ENCODE peak calls at places on chromosome 17, in six cellular contexts. O is T-helper 17 cell; Z is CD4-positive, alpha-beta T cell; I is ACHN; J is activated T-cell treated with anti-CD3 and anti-CD28 coated beads, Interleukin-2, amount 50 U/mL, for 1 hour; F is AG20443. E is an unnamed sample.

GRCh38 chr17:2954898-2955445 is 108.4 kb downstream of the OR1D5 start:
- DNase-seq in F (peak), Z (no peak), J (no peak), I (peak), O (no peak), E (no peak)

GRCh38 chr17:44677136-44677535 is 12.4 kb downstream of the CCDC43 start:
- DNase-seq in I (no peak), O (no peak), F (no peak), J (no peak), Z (no peak), E (no peak)

GRCh38 chr17:82528484-82529265 is 9.1 kb downstream of the FOXK2 start:
- DNase-seq in O (no peak), Z (no peak), F (peak), I (peak), J (no peak), E (no peak)

GRCh38 chr17:77409282-77410161 is 268.8 kb downstream of the SEC14L1 start:
- DNase-seq in Z (peak), F (peak), O (no peak), J (no peak), I (no peak), E (no peak)

GRCh38 chr17:1714488-1714979 is 4.4 kb upstream of the TLCD2 start:
- DNase-seq in Z (no peak), J (no peak), O (no peak), I (peak), F (peak), E (no peak)

GRCh38 chr17:55895112-55895759 is 144.4 kb downstream of the PCTP start:
- DNase-seq in Z (no peak), F (no peak), J (no peak), I (no peak), O (no peak), E (no peak)

GRCh38 chr17:50843150-50843905 is 7.9 kb downstream of the WFIKKN2 start:
- DNase-seq in Z (no peak), O (no peak), F (no peak), I (no peak), J (no peak), E (no peak)

GRCh38 chr17:16477666-16478065 is 14.3 kb downstream of the LRRC75A start:
- DNase-seq in Z (no peak), J (no peak), F (no peak), O (no peak), I (no peak), E (no peak)

GRCh38 chr17:31564883-31565297 is 173.4 kb downstream of the RAB11FIP4 start:
- DNase-seq in O (no peak), I (peak), Z (no peak), J (no peak), F (peak), E (no peak)

GRCh38 chr17:55487727-55488436 is 23.4 kb downstream of the SMIM36 start:
- DNase-seq in O (no peak), F (no peak), J (no peak), I (no peak), Z (no peak), E (no peak)

GRCh38 chr17:81097134-81097942 is 62.4 kb downstream of the BAIAP2 start:
- DNase-seq in O (peak), Z (peak), F (peak), I (peak), J (peak), E (no peak)

GRCh38 chr17:28908640-28909098 is 5.8 kb upstream of the DHRS13 start:
- DNase-seq in J (no peak), Z (no peak), O (no peak), F (peak), I (no peak), E (no peak)

GRCh38 chr17:80743181-80743771 is 198.6 kb downstream of the RPTOR start:
- DNase-seq in Z (peak), O (no peak), I (no peak), F (no peak), J (no peak), E (no peak)

GRCh38 chr17:18262641-18263040 is 2.2 kb downstream of the MIEF2 start:
- DNase-seq in F (no peak), I (no peak), J (no peak), Z (no peak), O (no peak), E (no peak)

GRCh38 chr17:48929812-48930165 is 14.9 kb downstream of the SNF8 start:
- DNase-seq in I (no peak), F (no peak), Z (no peak), J (no peak), O (no peak), E (no peak)

GRCh38 chr17:2101448-2102257 is 46.8 kb downstream of the HIC1 start:
- DNase-seq in I (peak), J (peak), Z (peak), O (no peak), F (no peak), E (peak)

GRCh38 chr17:69325518-69326301 is 1.2 kb downstream of the ABCA5 start:
- DNase-seq in Z (no peak), F (no peak), I (peak), O (no peak), J (no peak), E (no peak)

GRCh38 chr17:58679263-58680037 is 12.4 kb downstream of the TEX14 start:
- DNase-seq in I (peak), Z (no peak), F (no peak), J (no peak), O (no peak), E (no peak)

GRCh38 chr17:542943-543342 is 171.7 kb downstream of the VPS53 start:
- DNase-seq in O (no peak), F (no peak), I (no peak), Z (no peak), J (no peak), E (no peak)

GRCh38 chr17:74407384-74407783 is 24.5 kb upstream of the GPRC5C start:
- DNase-seq in Z (no peak), I (no peak), O (no peak), F (no peak), J (no peak), E (no peak)

GRCh38 chr17:17982796-17983195 is 10.1 kb downstream of the DRC3 start:
- DNase-seq in Z (no peak), J (no peak), O (no peak), I (no peak), F (no peak), E (no peak)

GRCh38 chr17:43342601-43342905 is 56.2 kb upstream of the ARL4D start:
- DNase-seq in Z (no peak), I (no peak), F (no peak), O (no peak), J (no peak), E (no peak)

GRCh38 chr17:40915721-40916256 is 21.7 kb downstream of the KRT23 start:
- DNase-seq in J (no peak), O (no peak), Z (no peak), F (peak), I (peak), E (no peak)

GRCh38 chr17:76003915-76004314 is 3.3 kb downstream of the CDK3 start:
- DNase-seq in O (no peak), F (no peak), Z (no peak), I (no peak), J (no peak), E (no peak)

GRCh38 chr17:21302711-21303425 is 18.4 kb downstream of the MAP2K3 start:
- DNase-seq in Z (no peak), J (no peak), O (no peak), I (no peak), F (peak), E (no peak)

GRCh38 chr17:7282752-7283321 is 1.3 kb downstream of the SLC2A4 start:
- DNase-seq in J (no peak), O (no peak), Z (no peak), I (no peak), F (no peak), E (no peak)

GRCh38 chr17:48228720-48229119 is 121.2 kb downstream of the SNX11 start:
- DNase-seq in I (no peak), O (no peak), Z (no peak), F (no peak), J (no peak), E (no peak)

GRCh38 chr17:71398706-71399620 is 721.9 kb upstream of the SOX9 start:
- DNase-seq in I (no peak), F (peak), J (no peak), Z (no peak), O (no peak), E (no peak)

GRCh38 chr17:37062036-37062435 is 113.3 kb downstream of the AATF start:
- DNase-seq in F (no peak), O (no peak), Z (no peak), I (no peak), J (no peak), E (no peak)

GRCh38 chr17:9932481-9932880 is 27.4 kb upstream of the RCVRN start:
- DNase-seq in O (no peak), Z (no peak), F (no peak), J (no peak), I (no peak), E (no peak)

GRCh38 chr17:59620518-59621259 is 994 bp downstream of the CLTC start:
- DNase-seq in F (peak), J (peak), I (peak), O (no peak), Z (peak), E (peak)

GRCh38 chr17:45374501-45374900 is 57.7 kb upstream of the MAP3K14 start:
- DNase-seq in J (no peak), Z (no peak), F (no peak), I (no peak), O (no peak), E (no peak)

GRCh38 chr17:67942810-67943209 is 53.5 kb downstream of the C17orf58 start:
- DNase-seq in I (peak), F (no peak), O (no peak), J (no peak), Z (no peak), E (no peak)

GRCh38 chr17:32596666-32597065 is 109.9 kb downstream of the CDK5R1 start:
- DNase-seq in F (no peak), Z (no peak), O (no peak), J (no peak), I (no peak), E (no peak)

GRCh38 chr17:70207184-70207583 is 37.9 kb downstream of the KCNJ2 start:
- DNase-seq in F (no peak), O (no peak), Z (no peak), J (no peak), I (no peak), E (no peak)

GRCh38 chr17:82611140-82612058 is 36.8 kb downstream of the WDR45B start:
- DNase-seq in F (no peak), O (no peak), J (no peak), I (no peak), Z (no peak), E (no peak)

GRCh38 chr17:17079336-17079735 is 37.1 kb downstream of the MPRIP start:
- DNase-seq in O (no peak), Z (no peak), J (no peak), F (no peak), I (no peak), E (no peak)

GRCh38 chr17:19716108-19717030 is at the start of gene SLC47A2:
- DNase-seq in O (no peak), Z (no peak), J (no peak), I (peak), F (peak), E (no peak)

GRCh38 chr17:2566056-2566455 is 27.4 kb upstream of the PAFAH1B1 start:
- DNase-seq in O (no peak), Z (no peak), J (no peak), I (no peak), F (no peak), E (no peak)